ENCODE peak calls at places on chromosomes 4 and X, in four cellular contexts. Q is HCT116, H is dorsolateral prefrontal cortex, S is brain microvascular endothelial cell. E is an unnamed sample.
A peak's percentile ranks its signal among the peaks of the same experiment; 100 is the strongest.

GRCh38 chr4:70192895-70193294 is 2.6 kb upstream of the ODAM start:
- DNase-seq in H (no peak), S (no peak), Q (no peak), E (no peak)

GRCh38 chrX:115968436-115969252 is 201.9 kb upstream of the AGTR2 start:
- DNase-seq in S (no peak), Q (peak; percentile 63), H (peak; percentile 77), E (peak; percentile 66)

GRCh38 chrX:30141966-30142365 is 73.4 kb upstream of the MAGEB2 start:
- DNase-seq in S (peak; percentile 34), Q (peak; percentile 43), H (no peak), E (no peak)

GRCh38 chrX:130139474-130140201 is 26.0 kb downstream of the AIFM1 start:
- DNase-seq in Q (no peak), S (no peak), H (no peak), E (no peak)

GRCh38 chr4:89296399-89296798 is 11.2 kb downstream of the GPRIN3 start:
- DNase-seq in S (no peak), H (no peak), Q (no peak), E (no peak)

GRCh38 chr4:99710020-99710419 is 52.4 kb upstream of the C4orf54 start:
- DNase-seq in H (no peak), S (no peak), Q (no peak), E (no peak)

GRCh38 chrX:48083212-48083611 is 11.8 kb upstream of the ZNF630 start:
- DNase-seq in Q (peak; percentile 26), S (peak; percentile 51), H (no peak), E (peak; percentile 39)

GRCh38 chr4:169051936-169052335 is 41.9 kb upstream of the CBR4 start:
- DNase-seq in H (no peak), Q (no peak), S (no peak), E (no peak)

GRCh38 chr4:124713213-124713592 is 671 bp upstream of the ANKRD50 start:
- DNase-seq in S (peak; percentile 64), Q (peak; percentile 79), H (peak; percentile 61), E (no peak)

GRCh38 chr4:124712417-124713212 is at the start of gene ANKRD50:
- DNase-seq in Q (peak; percentile 81), H (peak; percentile 85), S (peak; percentile 88), E (peak; percentile 93)

GRCh38 chr4:124710253-124710849 is 2.2 kb downstream of the ANKRD50 start:
- DNase-seq in S (peak; percentile 3), H (no peak), Q (no peak), E (no peak)

GRCh38 chr4:124710911-124711310 is 1.6 kb downstream of the ANKRD50 start:
- DNase-seq in S (peak; percentile 6), H (no peak), Q (no peak), E (no peak)

DNA sequence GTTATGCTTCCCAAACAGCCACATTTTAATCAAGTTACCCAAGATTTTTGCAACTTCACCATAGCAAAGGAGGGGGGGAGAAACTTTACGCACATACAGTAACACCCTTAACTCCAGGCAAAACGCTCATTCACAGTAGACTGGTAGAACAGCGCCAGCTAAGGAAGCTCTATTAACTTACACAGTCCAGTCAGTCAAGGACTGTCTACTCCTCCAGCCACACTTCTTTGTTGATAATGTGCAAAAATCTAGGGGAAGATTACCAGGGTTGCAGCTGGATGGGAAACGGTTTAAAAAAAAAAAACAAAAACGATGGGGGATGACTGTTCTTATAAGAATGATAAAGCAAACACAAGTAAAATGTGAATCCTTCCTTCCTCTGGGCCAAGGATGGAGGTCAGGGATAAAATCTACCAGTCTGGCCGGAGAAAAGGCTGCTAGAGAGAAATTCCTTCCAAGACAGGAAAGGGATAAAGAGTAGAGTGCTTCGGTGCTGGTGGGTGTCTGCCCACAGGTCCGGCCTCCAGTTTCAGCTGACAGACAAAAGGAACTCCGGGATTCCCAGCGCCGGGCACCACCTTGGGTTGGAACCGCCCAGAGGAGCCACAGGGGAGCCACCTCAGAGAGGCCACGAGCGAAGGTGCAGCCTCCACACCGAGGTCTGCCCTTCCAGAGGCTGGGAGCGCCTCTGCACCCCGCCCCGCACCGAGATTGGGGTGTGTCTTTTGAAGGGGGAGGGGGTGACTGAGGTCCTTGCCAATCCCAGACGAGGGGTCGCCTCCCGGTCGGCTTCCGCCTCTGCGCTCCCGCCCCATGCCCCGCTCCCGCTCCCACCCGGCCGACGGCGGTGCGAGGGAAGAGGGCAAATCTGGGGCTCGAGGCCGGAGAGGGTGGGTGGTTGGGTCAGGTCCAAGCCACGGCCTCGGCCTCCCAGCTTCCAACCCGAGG is 789 bp downstream of the ANKRD50 start:
- DNase-seq in H (peak; percentile 41), S (peak; percentile 70), Q (peak; percentile 41), E (no peak)
- TF ChIP-seq CTCF in H (peak; percentile 27), S (peak; percentile 47), Q (peak; percentile 6), E (no peak)

DNA sequence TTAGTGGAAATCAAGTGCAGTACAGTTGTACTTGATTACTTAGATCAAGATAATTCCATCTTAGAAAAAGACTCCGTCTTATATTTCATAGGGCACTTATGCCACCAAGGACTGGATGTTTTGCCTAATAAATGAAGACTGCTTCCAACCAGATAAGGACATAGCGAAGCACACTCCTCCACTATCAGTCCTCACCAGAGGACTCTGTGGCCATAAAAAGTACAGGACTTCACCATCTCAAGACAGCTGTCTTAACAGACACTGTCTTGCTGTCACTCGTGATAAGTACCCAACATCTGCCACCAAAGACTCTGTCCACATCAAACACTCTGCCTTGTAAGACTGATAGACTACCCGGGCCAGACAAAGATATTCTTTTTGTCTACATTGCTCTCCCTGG is 352.0 kb downstream of the TRAM1L1 start:
- DNase-seq in H (no peak), S (no peak), Q (no peak), E (no peak)
- TF ChIP-seq CTCF in H (no peak), S (no peak), Q (no peak), E (no peak)

DNA sequence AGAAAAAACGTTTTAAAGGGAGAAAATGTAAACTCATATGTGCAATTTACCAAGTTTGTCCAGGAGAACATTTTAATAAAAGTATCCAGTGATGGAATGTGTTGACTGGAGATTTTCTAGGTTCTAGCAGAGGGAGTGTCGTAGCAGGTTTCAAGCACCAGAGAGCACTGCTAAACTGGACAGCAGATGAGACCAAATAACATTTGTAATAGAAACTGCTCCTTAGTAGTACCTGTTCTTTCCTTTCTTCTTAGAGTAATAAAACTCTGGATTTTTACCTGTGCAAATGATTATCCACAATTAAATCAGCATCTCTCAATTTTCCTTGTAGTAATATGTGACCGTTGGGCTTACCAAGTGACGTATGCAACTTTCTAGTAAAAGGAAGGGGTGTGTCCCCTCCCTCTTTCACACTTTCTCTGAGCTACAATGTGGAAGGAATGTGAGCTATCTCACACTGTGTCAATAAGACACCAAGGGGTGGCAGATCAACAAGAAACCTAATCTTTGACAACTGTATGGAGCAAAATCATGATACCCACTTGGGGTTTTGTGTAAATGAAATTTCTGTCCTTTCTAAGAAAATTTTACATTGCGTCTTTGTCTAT is 9.5 kb downstream of the HPGDS start:
- DNase-seq in S (peak; percentile 14), H (no peak), Q (no peak), E (no peak)
- TF ChIP-seq CTCF in S (peak; percentile 55), H (no peak), Q (peak; percentile 10), E (no peak)

GRCh38 chr4:25146076-25146475 is 14.2 kb downstream of the SEPSECS start:
- DNase-seq in Q (no peak), H (no peak), S (no peak), E (no peak)

GRCh38 chr4:25141592-25141991 is 18.7 kb downstream of the SEPSECS start:
- DNase-seq in Q (no peak), H (no peak), S (no peak), E (no peak)

GRCh38 chr4:25142468-25142867 is 17.8 kb downstream of the SEPSECS start:
- DNase-seq in H (no peak), S (no peak), Q (no peak), E (no peak)

DNA sequence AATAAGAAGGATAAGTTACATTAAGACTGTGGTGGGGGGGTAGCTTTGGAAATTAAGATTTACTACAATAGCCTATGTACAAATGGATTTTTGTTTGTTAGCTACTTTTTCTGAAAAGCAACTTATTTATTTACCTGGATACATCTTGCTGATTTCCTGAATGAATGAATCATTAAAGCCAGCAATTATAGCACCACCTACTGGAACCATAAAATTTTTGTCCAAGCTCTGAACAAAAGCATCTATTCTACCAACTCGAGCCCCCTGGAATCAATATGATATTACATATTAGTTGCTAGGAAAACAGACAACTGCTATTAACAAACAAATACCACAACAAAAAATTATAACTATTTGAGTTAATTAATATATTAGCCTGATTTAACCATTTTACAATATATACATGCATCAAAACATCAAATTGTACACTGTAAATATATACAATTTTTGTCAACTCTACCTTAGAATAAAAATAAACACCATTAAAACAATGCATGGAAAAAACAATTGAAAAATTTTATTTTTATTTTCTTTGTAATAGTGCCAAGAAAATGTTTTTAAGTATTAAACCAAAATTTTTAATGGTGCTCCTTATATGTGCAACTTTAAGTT is 15.3 kb downstream of the SEPSECS start:
- DNase-seq in S (peak; percentile 12), H (no peak), Q (peak; percentile 24), E (no peak)
- TF ChIP-seq CTCF in S (peak; percentile 51), H (peak; percentile 71), Q (peak; percentile 66), E (peak; percentile 50)

GRCh38 chr4:20422398-20422797 is 170.7 kb downstream of the SLIT2 start:
- DNase-seq in Q (peak; percentile 47), S (peak; percentile 63), H (no peak), E (peak; percentile 62)
- TF ChIP-seq CTCF in Q (peak; percentile 38), S (peak; percentile 82), H (peak; percentile 58), E (peak; percentile 62)

GRCh38 chr4:41957634-41958033 is 22.4 kb downstream of the TMEM33 start:
- DNase-seq in Q (peak; percentile 24), S (no peak), H (no peak), E (no peak)
- TF ChIP-seq CTCF in Q (peak; percentile 51), S (peak; percentile 39), H (no peak), E (no peak)

DNA sequence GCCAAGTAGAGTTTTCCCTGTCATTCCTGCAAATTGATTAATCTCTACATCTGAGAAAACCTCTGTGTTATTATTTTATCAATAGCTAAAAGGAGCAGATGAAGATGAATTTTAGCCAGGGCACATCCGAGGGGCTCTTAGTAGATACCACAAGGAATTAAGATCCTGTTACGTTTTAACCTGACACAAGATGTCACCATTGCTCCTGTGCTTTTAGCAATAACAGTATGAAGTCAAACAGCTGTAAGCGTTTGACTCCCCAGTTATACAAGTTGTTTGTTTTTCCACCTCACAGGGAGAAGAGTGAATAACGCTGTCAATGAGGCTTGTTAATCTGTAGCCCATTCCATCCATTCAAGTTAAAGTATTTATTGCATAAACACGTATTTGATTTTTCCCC is 76.0 kb upstream of the AP1S2 start:
- DNase-seq in Q (no peak), H (no peak), S (no peak), E (no peak)
- TF ChIP-seq CTCF in Q (no peak), H (no peak), S (peak; percentile 39), E (no peak)

GRCh38 chrX:119118780-119119395 is 8.7 kb downstream of the KIAA1210 start:
- DNase-seq in S (peak; percentile 40), H (peak; percentile 34), Q (peak; percentile 27), E (peak; percentile 55)
- TF ChIP-seq CTCF in S (peak; percentile 85), H (peak; percentile 78), Q (peak; percentile 76), E (peak; percentile 58)

GRCh38 chr4:82721819-82722423 is 76.7 kb downstream of the SCD5 start:
- DNase-seq in Q (peak; percentile 10), H (peak; percentile 70), S (no peak), E (no peak)
- TF ChIP-seq CTCF in Q (peak; percentile 74), H (peak; percentile 67), S (peak; percentile 62), E (no peak)

GRCh38 chrX:132610536-132610935 is 121.7 kb upstream of the MBNL3 start:
- DNase-seq in H (no peak), Q (no peak), S (no peak), E (no peak)

GRCh38 chrX:132614297-132614696 is 125.5 kb upstream of the MBNL3 start:
- DNase-seq in H (no peak), Q (no peak), S (no peak), E (no peak)

GRCh38 chrX:132615396-132616131 is 126.7 kb upstream of the MBNL3 start:
- DNase-seq in S (peak; percentile 34), Q (peak; percentile 29), H (no peak), E (peak; percentile 59)

GRCh38 chrX:132613801-132614200 is 125.0 kb upstream of the MBNL3 start:
- DNase-seq in Q (no peak), S (no peak), H (no peak), E (no peak)

GRCh38 chrX:132612990-132613564 is 124.2 kb upstream of the MBNL3 start:
- DNase-seq in S (peak; percentile 27), H (peak; percentile 39), Q (peak; percentile 12), E (peak; percentile 45)
- TF ChIP-seq CTCF in S (peak; percentile 80), H (peak; percentile 57), Q (peak; percentile 60), E (peak; percentile 68)

E was measured in mesothelial cell of epicardium.